ENCODE peak calls at places on chromosomes 5 and 9, in ten cellular contexts. One of them, this sample, is unnamed.

GRCh38 chr5:124511791-124512190 is 234.6 kb downstream of the ZNF608 start:
- DNase-seq in kidney tubule cell: no peak
- DNase-seq in caudate nucleus: no peak
- DNase-seq in hypothalamus: no peak
- DNase-seq in stimulated activated CD8-positive, alpha-beta memory T cell treated with anti-CD3 and anti-CD28 coated beads, Interleukin-4, amount 100 ng/mL, for 4 hours: no peak
- DNase-seq in activated naive CD4-positive, alpha-beta T cell: no peak
- DNase-seq in pons: no peak
- DNase-seq in RPMI7951: no peak
- DNase-seq in T-helper 2 cell: no peak
- DNase-seq in foreskin fibroblast: peak; percentile 50
- DNase-seq in this sample: no peak

GRCh38 chr9:89648247-89649000 is 43.6 kb downstream of the GADD45G start:
- DNase-seq in kidney tubule cell: no peak
- DNase-seq in caudate nucleus: no peak
- DNase-seq in hypothalamus: no peak
- DNase-seq in stimulated activated CD8-positive, alpha-beta memory T cell treated with anti-CD3 and anti-CD28 coated beads, Interleukin-4, amount 100 ng/mL, for 4 hours: no peak
- DNase-seq in activated naive CD4-positive, alpha-beta T cell: no peak
- DNase-seq in pons: no peak
- DNase-seq in RPMI7951: no peak
- DNase-seq in T-helper 2 cell: no peak
- DNase-seq in foreskin fibroblast: no peak
- DNase-seq in this sample: no peak

GRCh38 chr9:92147854-92148184 is 32.6 kb upstream of the SPTLC1 start:
- DNase-seq in kidney tubule cell: no peak
- DNase-seq in caudate nucleus: no peak
- DNase-seq in hypothalamus: no peak
- DNase-seq in stimulated activated CD8-positive, alpha-beta memory T cell treated with anti-CD3 and anti-CD28 coated beads, Interleukin-4, amount 100 ng/mL, for 4 hours: no peak
- DNase-seq in activated naive CD4-positive, alpha-beta T cell: no peak
- DNase-seq in pons: no peak
- DNase-seq in RPMI7951: no peak
- DNase-seq in T-helper 2 cell: no peak
- DNase-seq in foreskin fibroblast: no peak
- DNase-seq in this sample: no peak

GRCh38 chr9:132651259-132651658 is 18.5 kb downstream of the DDX31 start:
- DNase-seq in kidney tubule cell: peak; percentile 28
- DNase-seq in caudate nucleus: no peak
- DNase-seq in hypothalamus: no peak
- DNase-seq in stimulated activated CD8-positive, alpha-beta memory T cell treated with anti-CD3 and anti-CD28 coated beads, Interleukin-4, amount 100 ng/mL, for 4 hours: no peak
- DNase-seq in activated naive CD4-positive, alpha-beta T cell: no peak
- DNase-seq in pons: no peak
- DNase-seq in RPMI7951: peak; percentile 86
- DNase-seq in T-helper 2 cell: no peak
- DNase-seq in foreskin fibroblast: peak; percentile 79
- DNase-seq in this sample: no peak

GRCh38 chr5:110054240-110054639 is 364.5 kb downstream of the MAN2A1 start:
- DNase-seq in kidney tubule cell: peak; percentile 95
- DNase-seq in caudate nucleus: no peak
- DNase-seq in hypothalamus: no peak
- DNase-seq in stimulated activated CD8-positive, alpha-beta memory T cell treated with anti-CD3 and anti-CD28 coated beads, Interleukin-4, amount 100 ng/mL, for 4 hours: peak; percentile 16
- DNase-seq in activated naive CD4-positive, alpha-beta T cell: peak; percentile 0
- DNase-seq in pons: peak; percentile 28
- DNase-seq in RPMI7951: peak; percentile 40
- DNase-seq in T-helper 2 cell: peak; percentile 71
- DNase-seq in foreskin fibroblast: peak; percentile 45
- DNase-seq in this sample: peak; percentile 5

GRCh38 chr5:33565304-33565703 is 124.5 kb downstream of the TARS1 start:
- DNase-seq in kidney tubule cell: no peak
- DNase-seq in caudate nucleus: no peak
- DNase-seq in hypothalamus: no peak
- DNase-seq in stimulated activated CD8-positive, alpha-beta memory T cell treated with anti-CD3 and anti-CD28 coated beads, Interleukin-4, amount 100 ng/mL, for 4 hours: no peak
- DNase-seq in activated naive CD4-positive, alpha-beta T cell: no peak
- DNase-seq in pons: peak; percentile 12
- DNase-seq in RPMI7951: no peak
- DNase-seq in T-helper 2 cell: no peak
- DNase-seq in foreskin fibroblast: peak; percentile 4
- DNase-seq in this sample: no peak

GRCh38 chr9:134625361-134626140 is 16.1 kb upstream of the COL5A1 start:
- DNase-seq in kidney tubule cell: no peak
- DNase-seq in caudate nucleus: no peak
- DNase-seq in hypothalamus: no peak
- DNase-seq in stimulated activated CD8-positive, alpha-beta memory T cell treated with anti-CD3 and anti-CD28 coated beads, Interleukin-4, amount 100 ng/mL, for 4 hours: no peak
- DNase-seq in activated naive CD4-positive, alpha-beta T cell: no peak
- DNase-seq in pons: no peak
- DNase-seq in RPMI7951: peak; percentile 57
- DNase-seq in T-helper 2 cell: no peak
- DNase-seq in foreskin fibroblast: peak; percentile 49
- DNase-seq in this sample: no peak

GRCh38 chr9:16461231-16461840 is 409.1 kb downstream of the BNC2 start:
- DNase-seq in kidney tubule cell: peak; percentile 94
- DNase-seq in caudate nucleus: no peak
- DNase-seq in hypothalamus: no peak
- DNase-seq in stimulated activated CD8-positive, alpha-beta memory T cell treated with anti-CD3 and anti-CD28 coated beads, Interleukin-4, amount 100 ng/mL, for 4 hours: no peak
- DNase-seq in activated naive CD4-positive, alpha-beta T cell: no peak
- DNase-seq in pons: no peak
- DNase-seq in RPMI7951: no peak
- DNase-seq in T-helper 2 cell: no peak
- DNase-seq in foreskin fibroblast: no peak
- DNase-seq in this sample: no peak

GRCh38 chr9:37410969-37411785 is 11.3 kb upstream of the GRHPR start:
- DNase-seq in kidney tubule cell: no peak
- DNase-seq in caudate nucleus: no peak
- DNase-seq in hypothalamus: no peak
- DNase-seq in stimulated activated CD8-positive, alpha-beta memory T cell treated with anti-CD3 and anti-CD28 coated beads, Interleukin-4, amount 100 ng/mL, for 4 hours: no peak
- DNase-seq in activated naive CD4-positive, alpha-beta T cell: no peak
- DNase-seq in pons: no peak
- DNase-seq in RPMI7951: peak; percentile 36
- DNase-seq in T-helper 2 cell: no peak
- DNase-seq in foreskin fibroblast: peak; percentile 68
- DNase-seq in this sample: no peak

GRCh38 chr9:93209097-93209496 is 25.2 kb downstream of the WNK2 start:
- DNase-seq in kidney tubule cell: no peak
- DNase-seq in caudate nucleus: no peak
- DNase-seq in hypothalamus: no peak
- DNase-seq in stimulated activated CD8-positive, alpha-beta memory T cell treated with anti-CD3 and anti-CD28 coated beads, Interleukin-4, amount 100 ng/mL, for 4 hours: no peak
- DNase-seq in activated naive CD4-positive, alpha-beta T cell: no peak
- DNase-seq in pons: no peak
- DNase-seq in RPMI7951: no peak
- DNase-seq in T-helper 2 cell: no peak
- DNase-seq in foreskin fibroblast: no peak
- DNase-seq in this sample: no peak

GRCh38 chr9:2013688-2014087 is 1.5 kb upstream of the SMARCA2 start:
- DNase-seq in kidney tubule cell: no peak
- DNase-seq in caudate nucleus: no peak
- DNase-seq in hypothalamus: no peak
- DNase-seq in stimulated activated CD8-positive, alpha-beta memory T cell treated with anti-CD3 and anti-CD28 coated beads, Interleukin-4, amount 100 ng/mL, for 4 hours: no peak
- DNase-seq in activated naive CD4-positive, alpha-beta T cell: no peak
- DNase-seq in pons: no peak
- DNase-seq in RPMI7951: no peak
- DNase-seq in T-helper 2 cell: no peak
- DNase-seq in foreskin fibroblast: peak; percentile 65
- DNase-seq in this sample: peak; percentile 21

GRCh38 chr5:177980776-177981175 is 15.3 kb downstream of the PROP1 start:
- DNase-seq in kidney tubule cell: no peak
- DNase-seq in caudate nucleus: no peak
- DNase-seq in hypothalamus: no peak
- DNase-seq in stimulated activated CD8-positive, alpha-beta memory T cell treated with anti-CD3 and anti-CD28 coated beads, Interleukin-4, amount 100 ng/mL, for 4 hours: no peak
- DNase-seq in activated naive CD4-positive, alpha-beta T cell: no peak
- DNase-seq in pons: no peak
- DNase-seq in RPMI7951: no peak
- DNase-seq in T-helper 2 cell: no peak
- DNase-seq in foreskin fibroblast: no peak
- DNase-seq in this sample: no peak

GRCh38 chr5:150542933-150543445 is 35.1 kb downstream of the NDST1 start:
- DNase-seq in kidney tubule cell: peak; percentile 36
- DNase-seq in caudate nucleus: no peak
- DNase-seq in hypothalamus: no peak
- DNase-seq in stimulated activated CD8-positive, alpha-beta memory T cell treated with anti-CD3 and anti-CD28 coated beads, Interleukin-4, amount 100 ng/mL, for 4 hours: no peak
- DNase-seq in activated naive CD4-positive, alpha-beta T cell: no peak
- DNase-seq in pons: no peak
- DNase-seq in RPMI7951: peak; percentile 11
- DNase-seq in T-helper 2 cell: no peak
- DNase-seq in foreskin fibroblast: no peak
- DNase-seq in this sample: no peak

GRCh38 chr5:133316346-133317343 is 264.8 kb downstream of the HSPA4 start:
- DNase-seq in kidney tubule cell: no peak
- DNase-seq in caudate nucleus: no peak
- DNase-seq in hypothalamus: no peak
- DNase-seq in stimulated activated CD8-positive, alpha-beta memory T cell treated with anti-CD3 and anti-CD28 coated beads, Interleukin-4, amount 100 ng/mL, for 4 hours: no peak
- DNase-seq in activated naive CD4-positive, alpha-beta T cell: no peak
- DNase-seq in pons: no peak
- DNase-seq in RPMI7951: peak; percentile 15
- DNase-seq in T-helper 2 cell: no peak
- DNase-seq in foreskin fibroblast: no peak
- DNase-seq in this sample: no peak

GRCh38 chr5:74320526-74320925 is 320.0 kb downstream of the ENC1 start:
- DNase-seq in kidney tubule cell: peak; percentile 38
- DNase-seq in caudate nucleus: no peak
- DNase-seq in hypothalamus: no peak
- DNase-seq in stimulated activated CD8-positive, alpha-beta memory T cell treated with anti-CD3 and anti-CD28 coated beads, Interleukin-4, amount 100 ng/mL, for 4 hours: no peak
- DNase-seq in activated naive CD4-positive, alpha-beta T cell: no peak
- DNase-seq in pons: no peak
- DNase-seq in RPMI7951: no peak
- DNase-seq in T-helper 2 cell: no peak
- DNase-seq in foreskin fibroblast: no peak
- DNase-seq in this sample: no peak

GRCh38 chr5:145718956-145719355 is 116.2 kb downstream of the PRELID2 start:
- DNase-seq in kidney tubule cell: peak; percentile 35
- DNase-seq in caudate nucleus: no peak
- DNase-seq in hypothalamus: no peak
- DNase-seq in stimulated activated CD8-positive, alpha-beta memory T cell treated with anti-CD3 and anti-CD28 coated beads, Interleukin-4, amount 100 ng/mL, for 4 hours: no peak
- DNase-seq in activated naive CD4-positive, alpha-beta T cell: no peak
- DNase-seq in pons: peak; percentile 39
- DNase-seq in RPMI7951: peak; percentile 12
- DNase-seq in T-helper 2 cell: no peak
- DNase-seq in foreskin fibroblast: peak; percentile 37
- DNase-seq in this sample: no peak

GRCh38 chr5:2690293-2690692 is 61.2 kb downstream of the IRX2 start:
- DNase-seq in kidney tubule cell: no peak
- DNase-seq in caudate nucleus: no peak
- DNase-seq in hypothalamus: no peak
- DNase-seq in stimulated activated CD8-positive, alpha-beta memory T cell treated with anti-CD3 and anti-CD28 coated beads, Interleukin-4, amount 100 ng/mL, for 4 hours: no peak
- DNase-seq in activated naive CD4-positive, alpha-beta T cell: no peak
- DNase-seq in pons: no peak
- DNase-seq in RPMI7951: no peak
- DNase-seq in T-helper 2 cell: no peak
- DNase-seq in foreskin fibroblast: no peak
- DNase-seq in this sample: no peak

GRCh38 chr5:39624268-39624886 is 199.6 kb upstream of the DAB2 start:
- DNase-seq in kidney tubule cell: peak; percentile 78
- DNase-seq in caudate nucleus: no peak
- DNase-seq in hypothalamus: no peak
- DNase-seq in stimulated activated CD8-positive, alpha-beta memory T cell treated with anti-CD3 and anti-CD28 coated beads, Interleukin-4, amount 100 ng/mL, for 4 hours: no peak
- DNase-seq in activated naive CD4-positive, alpha-beta T cell: no peak
- DNase-seq in pons: no peak
- DNase-seq in RPMI7951: peak; percentile 54
- DNase-seq in T-helper 2 cell: no peak
- DNase-seq in foreskin fibroblast: peak; percentile 78
- DNase-seq in this sample: no peak

This sample was measured in putamen.